ENCODE peak calls at places on chromosomes 16 and 17, in six cellular contexts. One of them, this sample, is unnamed.

GRCh38 chr17:21168555-21168865 is 41.7 kb downstream of the DHRS7B start:
- DNase-seq in K562: no peak
- DNase-seq in keratinocyte: no peak
- DNase-seq in GM23248: no peak
- DNase-seq in GM12878: no peak
- DNase-seq in fibroblast of lung: no peak
- DNase-seq in this sample: no peak

GRCh38 chr17:29140631-29141483 is 39.3 kb downstream of the MYO18A start:
- DNase-seq in keratinocyte: no peak
- DNase-seq in K562: no peak
- DNase-seq in GM23248: no peak
- DNase-seq in fibroblast of lung: peak; percentile 49
- DNase-seq in GM12878: no peak
- DNase-seq in this sample: no peak

GRCh38 chr16:84594725-84595038 is 23.2 kb downstream of the COTL1 start:
- DNase-seq in fibroblast of lung: no peak
- DNase-seq in K562: no peak
- DNase-seq in GM12878: no peak
- DNase-seq in keratinocyte: no peak
- DNase-seq in GM23248: no peak
- DNase-seq in this sample: no peak

GRCh38 chr17:33260638-33261037 is 32.5 kb downstream of the ASIC2 start:
- DNase-seq in GM23248: no peak
- DNase-seq in fibroblast of lung: no peak
- DNase-seq in GM12878: no peak
- DNase-seq in keratinocyte: no peak
- DNase-seq in K562: no peak
- DNase-seq in this sample: no peak

GRCh38 chr16:67423634-67424575 is 7.0 kb upstream of the HSD11B2 start:
- DNase-seq in GM23248: no peak
- DNase-seq in GM12878: no peak
- DNase-seq in K562: no peak
- DNase-seq in keratinocyte: no peak
- DNase-seq in fibroblast of lung: no peak
- DNase-seq in this sample: no peak

GRCh38 chr16:75380870-75381269 is 52.4 kb downstream of the CFDP1 start:
- DNase-seq in GM12878: no peak
- DNase-seq in fibroblast of lung: peak; percentile 54
- DNase-seq in K562: no peak
- DNase-seq in keratinocyte: no peak
- DNase-seq in GM23248: peak; percentile 57
- DNase-seq in this sample: no peak

GRCh38 chr16:49282690-49283375 is 1.2 kb upstream of the CBLN1 start:
- DNase-seq in GM12878: no peak
- DNase-seq in K562: no peak
- DNase-seq in keratinocyte: no peak
- DNase-seq in fibroblast of lung: no peak
- DNase-seq in GM23248: no peak
- DNase-seq in this sample: no peak

GRCh38 chr17:19303367-19303776 is 59.2 kb downstream of the B9D1 start:
- DNase-seq in GM23248: no peak
- DNase-seq in GM12878: no peak
- DNase-seq in K562: no peak
- DNase-seq in keratinocyte: no peak
- DNase-seq in fibroblast of lung: no peak
- DNase-seq in this sample: no peak

GRCh38 chr16:47037396-47037745 is 63.9 kb upstream of the DNAJA2 start:
- DNase-seq in keratinocyte: no peak
- DNase-seq in K562: no peak
- DNase-seq in GM23248: no peak
- DNase-seq in GM12878: no peak
- DNase-seq in fibroblast of lung: no peak
- DNase-seq in this sample: no peak

GRCh38 chr16:48165961-48166578 is 10.3 kb upstream of the ABCC12 start:
- DNase-seq in GM23248: no peak
- DNase-seq in keratinocyte: no peak
- DNase-seq in K562: no peak
- DNase-seq in fibroblast of lung: peak; percentile 13
- DNase-seq in GM12878: no peak
- DNase-seq in this sample: peak; percentile 35

GRCh38 chr17:45380046-45380765 is 52.5 kb downstream of the ARHGAP27 start:
- DNase-seq in GM23248: no peak
- DNase-seq in K562: no peak
- DNase-seq in fibroblast of lung: no peak
- DNase-seq in GM12878: no peak
- DNase-seq in keratinocyte: no peak
- DNase-seq in this sample: no peak

GRCh38 chr17:65228734-65229390 is 91.7 kb downstream of the RGS9 start:
- DNase-seq in K562: peak; percentile 37
- DNase-seq in keratinocyte: no peak
- DNase-seq in GM12878: peak; percentile 89
- DNase-seq in GM23248: peak; percentile 34
- DNase-seq in fibroblast of lung: peak; percentile 20
- DNase-seq in this sample: peak; percentile 19

GRCh38 chr16:48836641-48837040 is 226.7 kb upstream of the N4BP1 start:
- DNase-seq in GM23248: no peak
- DNase-seq in fibroblast of lung: no peak
- DNase-seq in K562: no peak
- DNase-seq in GM12878: no peak
- DNase-seq in keratinocyte: no peak
- DNase-seq in this sample: no peak

GRCh38 chr17:8222380-8222629 is 11.9 kb upstream of the AURKB start:
- DNase-seq in K562: peak; percentile 45
- DNase-seq in fibroblast of lung: no peak
- DNase-seq in keratinocyte: no peak
- DNase-seq in GM12878: no peak
- DNase-seq in GM23248: no peak
- DNase-seq in this sample: no peak

GRCh38 chr16:66207139-66207863 is 159.2 kb upstream of the CDH5 start:
- DNase-seq in K562: no peak
- DNase-seq in GM23248: peak; percentile 37
- DNase-seq in GM12878: no peak
- DNase-seq in keratinocyte: no peak
- DNase-seq in fibroblast of lung: peak; percentile 34
- DNase-seq in this sample: no peak

GRCh38 chr17:44297975-44298374 is 10.4 kb upstream of the RUNDC3A start:
- DNase-seq in GM23248: no peak
- DNase-seq in GM12878: no peak
- DNase-seq in K562: no peak
- DNase-seq in keratinocyte: peak; percentile 50
- DNase-seq in fibroblast of lung: no peak
- DNase-seq in this sample: no peak

GRCh38 chr16:68356249-68356918 is 45.6 kb downstream of the PRMT7 start:
- DNase-seq in K562: no peak
- DNase-seq in keratinocyte: no peak
- DNase-seq in fibroblast of lung: no peak
- DNase-seq in GM23248: no peak
- DNase-seq in GM12878: peak; percentile 69
- DNase-seq in this sample: no peak

GRCh38 chr16:30417447-30418349 is 10.3 kb downstream of the ZNF771 start:
- DNase-seq in keratinocyte: no peak
- DNase-seq in GM12878: peak; percentile 84
- DNase-seq in GM23248: peak; percentile 94
- DNase-seq in K562: no peak
- DNase-seq in fibroblast of lung: peak; percentile 92
- DNase-seq in this sample: peak; percentile 86

GRCh38 chr16:76518791-76519190 is 241.6 kb downstream of the CNTNAP4 start:
- DNase-seq in keratinocyte: no peak
- DNase-seq in K562: no peak
- DNase-seq in GM12878: no peak
- DNase-seq in fibroblast of lung: no peak
- DNase-seq in GM23248: no peak
- DNase-seq in this sample: no peak

GRCh38 chr17:65349916-65350315 is 211.5 kb downstream of the AXIN2 start:
- DNase-seq in keratinocyte: no peak
- DNase-seq in fibroblast of lung: no peak
- DNase-seq in GM12878: no peak
- DNase-seq in GM23248: no peak
- DNase-seq in K562: no peak
- DNase-seq in this sample: no peak

GRCh38 chr17:46194393-46195216 is 1.4 kb upstream of the KANSL1 start:
- DNase-seq in keratinocyte: no peak
- DNase-seq in K562: peak; percentile 45
- DNase-seq in GM23248: peak; percentile 81
- DNase-seq in fibroblast of lung: peak; percentile 80
- DNase-seq in GM12878: peak; percentile 89
- DNase-seq in this sample: peak; percentile 88

GRCh38 chr17:40074175-40074512 is 11.4 kb downstream of the THRA start:
- DNase-seq in GM12878: no peak
- DNase-seq in keratinocyte: no peak
- DNase-seq in fibroblast of lung: no peak
- DNase-seq in K562: no peak
- DNase-seq in GM23248: no peak
- DNase-seq in this sample: no peak
- H3K4me1 ChIP-seq in GM12878: peaks cover 19% of the 10 kb centered on the region
- H3K4me1 ChIP-seq in keratinocyte: peaks cover 44% of the 10 kb centered on the region
- H3K4me1 ChIP-seq in fibroblast of lung: peaks cover 34% of the 10 kb centered on the region
- H3K4me1 ChIP-seq in K562: peaks cover 74% of the 10 kb centered on the region
- H3K4me1 ChIP-seq in GM23248: peaks cover 39% of the 10 kb centered on the region
- H3K4me1 ChIP-seq in this sample: peaks cover 79% of the 10 kb centered on the region

GRCh38 chr17:696412-696811 is 18.2 kb downstream of the VPS53 start:
- DNase-seq in keratinocyte: no peak
- DNase-seq in GM12878: no peak
- DNase-seq in K562: no peak
- DNase-seq in GM23248: no peak
- DNase-seq in fibroblast of lung: no peak
- DNase-seq in this sample: no peak

GRCh38 chr17:697682-698081 is 17.0 kb downstream of the VPS53 start:
- DNase-seq in K562: no peak
- DNase-seq in GM12878: no peak
- DNase-seq in GM23248: no peak
- DNase-seq in keratinocyte: no peak
- DNase-seq in fibroblast of lung: no peak
- DNase-seq in this sample: no peak

GRCh38 chr17:692116-692515 is 22.5 kb downstream of the VPS53 start:
- DNase-seq in K562: no peak
- DNase-seq in GM12878: no peak
- DNase-seq in GM23248: peak; percentile 90
- DNase-seq in keratinocyte: peak; percentile 71
- DNase-seq in fibroblast of lung: no peak
- DNase-seq in this sample: peak; percentile 58

GRCh38 chr17:691423-691822 is 23.2 kb downstream of the VPS53 start:
- DNase-seq in fibroblast of lung: no peak
- DNase-seq in GM12878: no peak
- DNase-seq in keratinocyte: peak; percentile 30
- DNase-seq in GM23248: peak; percentile 93
- DNase-seq in K562: no peak
- DNase-seq in this sample: peak; percentile 59

DNA sequence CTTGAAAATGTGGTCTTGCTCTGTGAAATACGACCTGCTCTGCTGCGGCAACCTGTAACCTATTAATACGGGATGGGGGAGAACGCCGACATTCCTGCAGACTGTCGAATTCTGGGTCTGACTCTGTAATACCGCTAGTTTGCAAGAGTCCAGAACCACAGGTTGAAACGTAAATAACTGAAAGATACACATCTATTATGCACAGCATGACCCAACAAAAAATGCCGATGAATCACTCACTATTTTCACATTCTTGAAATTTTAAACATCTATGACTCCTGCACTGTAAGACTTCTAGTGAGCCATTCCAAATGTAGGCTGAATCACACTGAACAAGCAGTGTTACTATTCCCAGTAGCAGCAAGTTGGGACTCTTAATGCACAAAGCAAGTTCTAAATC is 20.4 kb downstream of the VPS53 start:
- DNase-seq in K562: no peak
- DNase-seq in GM23248: peak; percentile 95
- DNase-seq in keratinocyte: peak; percentile 85
- DNase-seq in fibroblast of lung: peak; percentile 89
- DNase-seq in GM12878: no peak
- DNase-seq in this sample: peak; percentile 92
- H3K4me3 ChIP-seq in K562: no peak overlapping the region
- H3K4me3 ChIP-seq in GM23248: peak overlapping the region; percentile 46
- H3K4me3 ChIP-seq in keratinocyte: no peak overlapping the region
- H3K4me3 ChIP-seq in fibroblast of lung: peak overlapping the region; percentile 16
- H3K4me3 ChIP-seq in GM12878: no peak overlapping the region
- H3K4me3 ChIP-seq in this sample: peak overlapping the region; percentile 5

GRCh38 chr16:14193316-14193871 is 122.3 kb downstream of the MRTFB start:
- DNase-seq in keratinocyte: no peak
- DNase-seq in GM23248: no peak
- DNase-seq in fibroblast of lung: no peak
- DNase-seq in GM12878: peak; percentile 21
- DNase-seq in K562: no peak
- DNase-seq in this sample: no peak
- H3K9ac ChIP-seq in keratinocyte: no peak overlapping the region
- H3K9ac ChIP-seq in GM23248: no peak overlapping the region
- H3K9ac ChIP-seq in fibroblast of lung: no peak overlapping the region
- H3K9ac ChIP-seq in GM12878: peak overlapping the region; percentile 55
- H3K9ac ChIP-seq in K562: no peak overlapping the region
- H3K9ac ChIP-seq in this sample: no peak overlapping the region

GRCh38 chr16:70437582-70438324 is 1.1 kb downstream of the ST3GAL2 start:
- DNase-seq in GM23248: peak; percentile 86
- DNase-seq in GM12878: no peak
- DNase-seq in K562: peak; percentile 25
- DNase-seq in fibroblast of lung: peak; percentile 52
- DNase-seq in keratinocyte: no peak
- DNase-seq in this sample: peak; percentile 70
- H3K4me1 ChIP-seq in GM23248: peaks cover 36% of the 10 kb centered on the region
- H3K4me1 ChIP-seq in GM12878: peaks cover 34% of the 10 kb centered on the region
- H3K4me1 ChIP-seq in K562: peaks cover 38% of the 10 kb centered on the region
- H3K4me1 ChIP-seq in fibroblast of lung: peaks cover 29% of the 10 kb centered on the region
- H3K4me1 ChIP-seq in keratinocyte: peaks cover 31% of the 10 kb centered on the region
- H3K4me1 ChIP-seq in this sample: peaks cover 28% of the 10 kb centered on the region

GRCh38 chr17:10149573-10150399 is 48.6 kb downstream of the GAS7 start:
- DNase-seq in GM12878: peak; percentile 68
- DNase-seq in GM23248: peak; percentile 80
- DNase-seq in fibroblast of lung: peak; percentile 93
- DNase-seq in keratinocyte: no peak
- DNase-seq in K562: no peak
- DNase-seq in this sample: peak; percentile 57
- H3K4me3 ChIP-seq in GM12878: no peak overlapping the region
- H3K4me3 ChIP-seq in GM23248: no peak overlapping the region
- H3K4me3 ChIP-seq in fibroblast of lung: no peak overlapping the region
- H3K4me3 ChIP-seq in keratinocyte: no peak overlapping the region
- H3K4me3 ChIP-seq in K562: no peak overlapping the region
- H3K4me3 ChIP-seq in this sample: peak overlapping the region; percentile 40

DNA sequence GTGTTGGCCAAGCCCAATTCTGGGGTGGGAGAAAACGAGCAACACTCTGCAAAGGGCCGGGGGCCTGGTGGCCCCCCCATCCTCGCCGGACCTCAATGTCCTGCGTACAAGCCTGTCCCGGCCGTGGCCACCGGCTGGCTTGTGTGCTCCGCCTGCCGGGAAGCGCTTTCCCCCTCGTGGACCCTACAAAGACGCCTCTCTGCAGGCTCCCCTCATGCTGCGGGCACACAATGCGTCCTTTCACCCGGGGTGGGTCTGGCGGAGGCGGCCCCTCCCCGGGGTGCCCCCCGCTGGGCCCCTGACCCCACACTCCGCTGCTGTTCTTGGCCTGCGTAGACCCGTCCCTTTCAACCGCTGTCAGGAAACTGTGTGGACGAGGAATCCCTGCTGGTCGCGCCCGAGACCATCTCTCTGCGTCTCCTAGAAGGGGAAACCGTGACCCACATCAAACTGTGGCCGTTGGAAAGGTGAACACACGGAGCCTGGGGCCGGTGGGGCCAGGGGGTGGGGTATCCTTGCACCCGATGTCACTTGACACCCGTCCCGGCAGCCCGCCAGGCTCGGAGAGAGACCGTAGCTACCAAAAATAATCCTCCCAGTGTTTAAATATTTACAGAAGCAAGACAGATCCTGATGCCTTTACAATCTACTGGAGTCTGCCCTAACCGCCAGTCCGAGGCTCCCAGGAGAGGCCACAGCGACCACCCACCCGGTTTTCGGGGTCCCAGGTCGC is 43.6 kb downstream of the TBC1D16 start:
- DNase-seq in fibroblast of lung: peak; percentile 59
- DNase-seq in K562: no peak
- DNase-seq in GM23248: peak; percentile 27
- DNase-seq in keratinocyte: no peak
- DNase-seq in GM12878: no peak
- DNase-seq in this sample: peak; percentile 34
- H3K9ac ChIP-seq in fibroblast of lung: peak overlapping the region; percentile 48
- H3K9ac ChIP-seq in K562: peak overlapping the region; percentile 35
- H3K9ac ChIP-seq in GM23248: peak overlapping the region; percentile 70
- H3K9ac ChIP-seq in keratinocyte: peak overlapping the region; percentile 28
- H3K9ac ChIP-seq in GM12878: no peak overlapping the region
- H3K9ac ChIP-seq in this sample: peak overlapping the region; percentile 50